ENCODE peak calls at places on chromosomes 12 and 14, in eight cellular contexts. V is AG04449; H is tibial artery; P is A549; I is foreskin melanocyte; K is uterus; N is Karpas-422; A is stimulated activated CD8-positive, alpha-beta memory T cell treated with anti-CD3 and anti-CD28 coated beads, Interleukin-7, amount 100 ng/mL, for 48 hours. M is an unnamed sample.

GRCh38 chr12:3204143-3204542 is 127.0 kb downstream of the TSPAN9 start:
- DNase-seq in V (no peak), H (no peak), P (no peak), I (no peak), K (no peak), N (peak), A (no peak), M (peak)

GRCh38 chr12:123516221-123516780 is 17.2 kb downstream of the RILPL1 start:
- DNase-seq in V (no peak), H (no peak), P (no peak), I (no peak), K (no peak), N (no peak), A (no peak), M (no peak)

GRCh38 chr12:113230315-113231274 is 9.3 kb downstream of the TPCN1 start:
- DNase-seq in V (no peak), H (no peak), P (no peak), I (no peak), K (no peak), N (no peak), A (no peak), M (no peak)

GRCh38 chr14:21825147-21825743 is 151.6 kb upstream of the OR4E1 start:
- DNase-seq in V (no peak), H (no peak), P (peak), I (peak), K (no peak), N (peak), A (peak), M (peak)

GRCh38 chr12:102169922-102170698 is 27.5 kb downstream of the PMCH start:
- DNase-seq in V (no peak), H (no peak), P (no peak), I (no peak), K (no peak), N (peak), A (no peak), M (peak)

GRCh38 chr12:50186667-50187066 is 19.5 kb upstream of the CERS5 start:
- DNase-seq in V (no peak), H (no peak), P (no peak), I (no peak), K (no peak), N (no peak), A (no peak), M (no peak)

GRCh38 chr14:31893156-31893813 is 183.8 kb upstream of the ARHGAP5 start:
- DNase-seq in V (no peak), H (no peak), P (no peak), I (no peak), K (no peak), N (no peak), A (no peak), M (no peak)

GRCh38 chr14:30108975-30109700 is 181.5 kb upstream of the PRKD1 start:
- DNase-seq in V (no peak), H (no peak), P (no peak), I (no peak), K (no peak), N (no peak), A (no peak), M (no peak)

GRCh38 chr12:22994276-22994675 is 369.3 kb downstream of the ETNK1 start:
- DNase-seq in V (no peak), H (no peak), P (no peak), I (no peak), K (no peak), N (no peak), A (no peak), M (no peak)

GRCh38 chr14:104316121-104316722 is 177.8 kb downstream of the KIF26A start:
- DNase-seq in V (no peak), H (no peak), P (no peak), I (no peak), K (no peak), N (no peak), A (no peak), M (no peak)

GRCh38 chr12:14393736-14394135 is 28.3 kb downstream of the ATF7IP start:
- DNase-seq in V (no peak), H (no peak), P (no peak), I (no peak), K (no peak), N (no peak), A (no peak), M (no peak)

GRCh38 chr14:71287567-71287966 is 380.3 kb downstream of the PCNX1 start:
- DNase-seq in V (no peak), H (no peak), P (no peak), I (no peak), K (no peak), N (no peak), A (no peak), M (no peak)

GRCh38 chr14:74400328-74400727 is 25.7 kb downstream of the SYNDIG1L start:
- DNase-seq in V (no peak), H (no peak), P (peak), I (no peak), K (no peak), N (peak), A (no peak), M (no peak)

GRCh38 chr12:96141216-96141944 is 52.8 kb upstream of the ELK3 start:
- DNase-seq in V (no peak), H (no peak), P (no peak), I (no peak), K (no peak), N (no peak), A (no peak), M (no peak)

GRCh38 chr12:1529862-1530591 is 64.4 kb downstream of the FBXL14 start:
- DNase-seq in V (no peak), H (no peak), P (no peak), I (no peak), K (no peak), N (no peak), A (no peak), M (peak)

GRCh38 chr14:34699873-34700621 is 14.3 kb downstream of the CFL2 start:
- DNase-seq in V (no peak), H (no peak), P (peak), I (no peak), K (no peak), N (no peak), A (no peak), M (no peak)

GRCh38 chr12:124147579-124147978 is 147.3 kb upstream of the RFLNA start:
- DNase-seq in V (no peak), H (no peak), P (no peak), I (no peak), K (no peak), N (peak), A (no peak), M (no peak)

GRCh38 chr12:130872179-130873096 is 572 bp downstream of the RAN start:
- DNase-seq in V (no peak), H (no peak), P (peak), I (no peak), K (no peak), N (peak), A (no peak), M (no peak)

GRCh38 chr12:120474092-120474960 is 4.8 kb upstream of the SRSF9 start:
- DNase-seq in V (no peak), H (no peak), P (peak), I (no peak), K (peak), N (no peak), A (no peak), M (no peak)

GRCh38 chr14:50039734-50040400 is 76.5 kb downstream of the VCPKMT start:
- DNase-seq in V (no peak), H (peak), P (peak), I (no peak), K (no peak), N (no peak), A (no peak), M (no peak)

GRCh38 chr12:1877169-1877878 is 41.1 kb downstream of the CACNA2D4 start:
- DNase-seq in V (no peak), H (no peak), P (no peak), I (no peak), K (no peak), N (no peak), A (no peak), M (no peak)

GRCh38 chr12:6321905-6322304 is 11.4 kb downstream of the PLEKHG6 start:
- DNase-seq in V (no peak), H (no peak), P (no peak), I (no peak), K (no peak), N (no peak), A (no peak), M (no peak)

GRCh38 chr12:69720748-69721147 is 17.9 kb upstream of the RAB3IP start:
- DNase-seq in V (no peak), H (no peak), P (no peak), I (no peak), K (no peak), N (no peak), A (no peak), M (no peak)

GRCh38 chr12:124008629-124009028 is 35.6 kb downstream of the ZNF664 start:
- DNase-seq in V (no peak), H (peak), P (no peak), I (no peak), K (no peak), N (no peak), A (no peak), M (no peak)

GRCh38 chr14:39175445-39176262 is 600 bp downstream of the PNN start:
- DNase-seq in V (no peak), H (no peak), P (peak), I (peak), K (no peak), N (peak), A (peak), M (no peak)

GRCh38 chr12:48061943-48062719 is 43.7 kb downstream of the SENP1 start:
- DNase-seq in V (no peak), H (no peak), P (no peak), I (peak), K (no peak), N (no peak), A (no peak), M (no peak)

GRCh38 chr12:67096533-67097318 is 172.4 kb upstream of the CAND1 start:
- DNase-seq in V (no peak), H (no peak), P (no peak), I (no peak), K (no peak), N (no peak), A (no peak), M (no peak)

GRCh38 chr12:92439397-92439779 is 263.4 kb upstream of the PLEKHG7 start:
- DNase-seq in V (no peak), H (peak), P (peak), I (no peak), K (peak), N (no peak), A (no peak), M (no peak)

GRCh38 chr14:73227812-73228781 is 9.2 kb upstream of the PAPLN start:
- DNase-seq in V (peak), H (peak), P (peak), I (no peak), K (peak), N (no peak), A (no peak), M (no peak)

GRCh38 chr12:131222271-131223139 is 268.8 kb downstream of the ADGRD1 start:
- DNase-seq in V (no peak), H (no peak), P (no peak), I (peak), K (no peak), N (no peak), A (no peak), M (no peak)

GRCh38 chr14:77967110-77967509 is 167.2 kb downstream of the ADCK1 start:
- DNase-seq in V (no peak), H (no peak), P (no peak), I (no peak), K (no peak), N (no peak), A (no peak), M (no peak)

GRCh38 chr14:36383674-36384421 is 63.4 kb upstream of the MBIP start:
- DNase-seq in V (no peak), H (peak), P (no peak), I (no peak), K (peak), N (no peak), A (no peak), M (no peak)

GRCh38 chr12:109736552-109737108 is 23.0 kb downstream of the FAM222A start:
- DNase-seq in V (no peak), H (peak), P (no peak), I (no peak), K (no peak), N (peak), A (no peak), M (no peak)

GRCh38 chr14:92704036-92704804 is 44.2 kb downstream of the LGMN start:
- DNase-seq in V (no peak), H (peak), P (no peak), I (no peak), K (no peak), N (peak), A (no peak), M (peak)

M was measured in MM.1S.